ENCODE peak calls at places on chromosomes 13 and 19, in ten cellular contexts. N is GM23248, Z is GM23338, R is neural progenitor cell, B is fibroblast of lung, T is H1, A is mammary epithelial cell, D is A673, X is GM12878, V is PC-3. O is an unnamed sample. For H3K4me1, the result is how much of the 10 kb centered on the place peaks cover.

GRCh38 chr13:23848019-23848418 is 41.2 kb downstream of the MIPEP start:
- DNase-seq in N (no peak), Z (no peak), R (no peak), B (no peak), T (no peak), A (no peak), D (no peak), X (no peak), V (no peak), O (no peak)

GRCh38 chr19:51311388-51312257 is at the start of gene IGLON5:
- DNase-seq in N (no peak), Z (peak), R (peak), B (no peak), T (no peak), A (no peak), D (peak), X (no peak), V (no peak), O (no peak)

GRCh38 chr19:38168632-38169031 is 55.4 kb downstream of the DPF1 start:
- DNase-seq in N (no peak), Z (peak), R (no peak), B (no peak), T (no peak), A (no peak), D (no peak), X (no peak), V (no peak), O (no peak)

GRCh38 chr19:12907166-12907565 is 11.9 kb downstream of the SYCE2 start:
- DNase-seq in N (no peak), Z (no peak), R (no peak), B (no peak), T (no peak), A (no peak), D (no peak), X (no peak), V (no peak), O (no peak)

GRCh38 chr13:95660981-95661581 is 15.9 kb upstream of the DNAJC3 start:
- DNase-seq in N (peak), Z (peak), R (peak), B (peak), T (no peak), A (peak), D (peak), X (no peak), V (peak), O (peak)

GRCh38 chr19:42052241-42052863 is 17.7 kb downstream of the GRIK5 start:
- DNase-seq in N (no peak), Z (no peak), R (no peak), B (no peak), T (no peak), A (peak), D (peak), X (no peak), V (peak), O (no peak)

GRCh38 chr19:28710278-28710677 is 502.7 kb downstream of the UQCRFS1 start:
- DNase-seq in N (peak), Z (peak), R (peak), B (peak), T (no peak), A (peak), D (peak), X (peak), V (peak), O (peak)

GRCh38 chr13:49540552-49540951 is 44.8 kb downstream of the PHF11 start:
- DNase-seq in N (peak), Z (no peak), R (peak), B (peak), T (no peak), A (no peak), D (no peak), X (peak), V (peak), O (no peak)

GRCh38 chr13:95156208-95156607 is 145.0 kb downstream of the ABCC4 start:
- DNase-seq in N (peak), Z (no peak), R (no peak), B (peak), T (no peak), A (no peak), D (no peak), X (no peak), V (peak), O (no peak)

GRCh38 chr19:42508892-42509444 is 19.3 kb downstream of the CEACAM1 start:
- DNase-seq in N (no peak), Z (no peak), R (no peak), B (no peak), T (no peak), A (no peak), D (no peak), X (no peak), V (no peak), O (no peak)

GRCh38 chr19:5804516-5805464 is at the start of gene NRTN:
- DNase-seq in N (no peak), Z (peak), R (peak), B (no peak), T (no peak), A (no peak), D (peak), X (no peak), V (peak), O (no peak)

GRCh38 chr19:34480971-34481821 is at the start of gene WTIP:
- DNase-seq in N (peak), Z (peak), R (peak), B (peak), T (no peak), A (peak), D (peak), X (no peak), V (peak), O (no peak)

GRCh38 chr13:63190219-63190618 is 1774.6 kb upstream of the PCDH20 start:
- DNase-seq in N (peak), Z (no peak), R (no peak), B (peak), T (no peak), A (no peak), D (no peak), X (no peak), V (no peak), O (no peak)

GRCh38 chr19:9878511-9879196 is 43.5 kb downstream of the PIN1 start:
- DNase-seq in N (no peak), Z (no peak), R (no peak), B (no peak), T (no peak), A (no peak), D (no peak), X (no peak), V (no peak), O (no peak)

GRCh38 chr13:106640515-106640914 is 72.6 kb upstream of the ARGLU1 start:
- DNase-seq in N (no peak), Z (no peak), R (no peak), B (no peak), T (no peak), A (no peak), D (no peak), X (no peak), V (no peak), O (no peak)

GRCh38 chr19:45499196-45500180 is 1.2 kb downstream of the PPM1N start:
- DNase-seq in N (peak), Z (peak), R (peak), B (no peak), T (peak), A (no peak), D (peak), X (no peak), V (peak), O (no peak)
- TF ChIP-seq EZH2 in N (no peak), Z (no peak), R (peak), B (no peak), T (no peak), A (no peak), D (no peak), X (no peak), V (no peak), O (no peak)

DNA sequence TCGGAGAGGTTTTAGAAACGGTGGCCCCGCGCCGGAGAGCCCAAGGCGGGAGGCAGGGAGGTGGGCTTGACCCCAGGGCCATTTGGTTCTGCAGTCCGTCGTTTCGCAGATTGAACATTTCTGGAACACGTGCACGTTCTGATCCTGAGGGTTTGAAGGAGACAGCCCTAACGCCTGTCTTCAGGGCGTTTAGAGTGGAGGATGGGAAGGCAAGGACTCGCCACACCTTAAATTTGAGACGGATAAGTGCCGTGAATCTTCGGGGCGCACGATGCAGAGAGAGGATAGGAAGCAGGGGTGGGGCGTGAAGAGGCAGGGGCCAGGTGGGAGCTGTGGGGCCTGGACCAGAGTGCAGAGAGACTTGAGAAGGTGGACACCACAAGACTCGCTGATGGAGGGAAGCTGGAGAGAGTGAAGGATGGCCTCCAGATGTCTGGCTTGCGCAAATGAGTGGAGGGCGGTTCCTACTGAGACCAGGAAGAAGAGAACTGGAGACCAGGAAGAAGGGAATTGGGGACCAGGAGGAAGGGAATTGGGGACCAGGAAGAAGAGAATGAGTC is 804 bp upstream of the MIER2 start:
- DNase-seq in N (peak), Z (no peak), R (no peak), B (no peak), T (no peak), A (no peak), D (no peak), X (no peak), V (no peak), O (no peak)
- H3K4me3 ChIP-seq in N (no peak), Z (peak), R (peak), B (peak), T (no peak), A (no peak), D (peak), X (peak), V (no peak), O (peak)

GRCh38 chr13:113923376-113924063 is 50.4 kb downstream of the C13orf46 start:
- DNase-seq in N (no peak), Z (no peak), R (no peak), B (no peak), T (no peak), A (no peak), D (no peak), X (no peak), V (no peak), O (no peak)

GRCh38 chr13:113920173-113920572 is 53.7 kb downstream of the C13orf46 start:
- DNase-seq in N (no peak), Z (no peak), R (no peak), B (no peak), T (no peak), A (no peak), D (no peak), X (no peak), V (no peak), O (no peak)

GRCh38 chr13:113920606-113921306 is 53.1 kb downstream of the C13orf46 start:
- DNase-seq in N (no peak), Z (no peak), R (no peak), B (no peak), T (no peak), A (no peak), D (no peak), X (no peak), V (no peak), O (no peak)

GRCh38 chr13:113922412-113923118 is 51.3 kb downstream of the C13orf46 start:
- DNase-seq in N (peak), Z (no peak), R (no peak), B (no peak), T (no peak), A (no peak), D (no peak), X (no peak), V (no peak), O (no peak)

DNA sequence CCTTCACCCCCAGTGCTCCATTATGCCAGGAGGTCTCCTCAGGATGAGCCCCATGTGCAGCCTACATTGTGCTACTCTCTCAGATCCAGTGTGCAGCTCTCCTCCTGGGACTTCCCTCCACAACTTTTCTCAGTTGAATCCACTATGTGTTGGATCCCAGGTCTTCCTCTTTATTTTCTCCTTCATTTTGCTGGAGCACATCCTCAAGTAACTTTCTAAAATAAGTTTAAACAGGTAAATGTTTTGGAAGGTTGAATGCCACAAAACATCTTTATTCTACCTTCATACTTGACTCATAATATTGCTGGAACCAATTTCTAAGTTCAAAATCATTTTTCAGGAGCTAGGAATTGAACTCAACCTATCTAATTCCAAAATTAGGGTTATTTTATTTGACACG is 52.1 kb downstream of the C13orf46 start:
- DNase-seq in N (no peak), Z (no peak), R (no peak), B (no peak), T (no peak), A (no peak), D (no peak), X (no peak), V (no peak), O (no peak)
- H3K4me1 ChIP-seq in N (under half), Z (under half), R (under half), B (under half), T (under half), A (under half), D (under half), X (under half), V (under half), O (under half)

GRCh38 chr13:33144358-33144784 is 128.1 kb downstream of the KL start:
- DNase-seq in N (no peak), Z (no peak), R (no peak), B (no peak), T (no peak), A (no peak), D (no peak), X (peak), V (no peak), O (no peak)
- TF ChIP-seq EZH2 in N (no peak), Z (no peak), R (no peak), B (no peak), T (no peak), A (no peak), D (no peak), X (no peak), V (no peak), O (no peak)